ENCODE peak calls at places on chromosomes 7 and 10, in six cellular contexts. X is GM04504; V is activated naive CD4-positive, alpha-beta T cell treated with Interleukin-2 at 50 U/mL for 16 hours; R is iris pigment epithelial cell; D is CD8-positive, alpha-beta T cell; Y is HEK293T. B is an unnamed sample.

GRCh38 chr10:62443866-62444265 is 69.7 kb downstream of the ZNF365 start:
- DNase-seq in X (no peak), V (no peak), R (peak), D (no peak), Y (no peak), B (no peak)

GRCh38 chr10:34727595-34728033 is 87.5 kb downstream of the PARD3 start:
- DNase-seq in X (no peak), V (no peak), R (no peak), D (no peak), Y (no peak), B (no peak)

GRCh38 chr10:29412452-29413004 is 123.7 kb downstream of the LYZL1 start:
- DNase-seq in X (no peak), V (no peak), R (peak), D (no peak), Y (no peak), B (no peak)

GRCh38 chr10:119466655-119467054 is 75.9 kb downstream of the RGS10 start:
- DNase-seq in X (no peak), V (peak), R (no peak), D (peak), Y (no peak), B (no peak)

GRCh38 chr10:48589266-48589665 is 15.6 kb downstream of the ARHGAP22 start:
- DNase-seq in X (peak), V (no peak), R (peak), D (no peak), Y (no peak), B (no peak)

GRCh38 chr7:139360210-139360947 is 685 bp downstream of the LUC7L2 start:
- DNase-seq in X (peak), V (peak), R (peak), D (peak), Y (peak), B (peak)

GRCh38 chr7:17367502-17367901 is 69.0 kb downstream of the AHR start:
- DNase-seq in X (no peak), V (no peak), R (peak), D (no peak), Y (no peak), B (no peak)

GRCh38 chr10:92382631-92383030 is 91.7 kb downstream of the MARCHF5 start:
- DNase-seq in X (no peak), V (no peak), R (no peak), D (no peak), Y (no peak), B (no peak)

GRCh38 chr10:122280977-122281376 is 9.9 kb downstream of the BTBD16 start:
- DNase-seq in X (no peak), V (no peak), R (no peak), D (no peak), Y (no peak), B (no peak)